ENCODE peak calls at places on chromosome 17, in seven cellular contexts. K, N, I, V, Z, O and J are unnamed samples.

GRCh38 chr17:19386276-19386863 is 620 bp downstream of the MFAP4 start:
- DNase-seq in K (peak), N (peak), I (no peak), V (no peak), Z (no peak), O (peak), J (no peak)

GRCh38 chr17:10629706-10630105 is 27.4 kb downstream of the MYH3 start:
- DNase-seq in K (no peak), N (no peak), I (no peak), V (no peak), Z (no peak), O (no peak), J (no peak)

GRCh38 chr17:45368661-45369060 is 51.8 kb upstream of the MAP3K14 start:
- DNase-seq in K (peak), N (peak), I (no peak), V (no peak), Z (no peak), O (no peak), J (no peak)

GRCh38 chr17:42493324-42493723 is 34.6 kb downstream of the ATP6V0A1 start:
- DNase-seq in K (no peak), N (no peak), I (no peak), V (no peak), Z (no peak), O (no peak), J (no peak)

GRCh38 chr17:78641243-78641642 is 64.0 kb upstream of the DNAH17 start:
- DNase-seq in K (no peak), N (no peak), I (no peak), V (no peak), Z (no peak), O (no peak), J (no peak)

GRCh38 chr17:16915752-16916556 is 56.0 kb downstream of the TNFRSF13B start:
- DNase-seq in K (no peak), N (peak), I (no peak), V (peak), Z (peak), O (peak), J (peak)

GRCh38 chr17:76998839-76999238 is 130.6 kb downstream of the MGAT5B start:
- DNase-seq in K (no peak), N (no peak), I (no peak), V (no peak), Z (no peak), O (peak), J (no peak)

GRCh38 chr17:77327181-77327565 is 186.4 kb downstream of the SEC14L1 start:
- DNase-seq in K (no peak), N (no peak), I (no peak), V (peak), Z (no peak), O (peak), J (no peak)

GRCh38 chr17:77526728-77527355 is 386.1 kb downstream of the SEC14L1 start:
- DNase-seq in K (no peak), N (no peak), I (no peak), V (no peak), Z (no peak), O (no peak), J (no peak)

GRCh38 chr17:79629548-79630049 is 18.7 kb upstream of the RBFOX3 start:
- DNase-seq in K (no peak), N (no peak), I (no peak), V (no peak), Z (no peak), O (no peak), J (no peak)

GRCh38 chr17:72315514-72315913 is 194.7 kb downstream of the SOX9 start:
- DNase-seq in K (no peak), N (no peak), I (no peak), V (no peak), Z (no peak), O (no peak), J (no peak)

GRCh38 chr17:8391711-8392110 is 5.9 kb downstream of the RNF222 start:
- DNase-seq in K (no peak), N (no peak), I (no peak), V (peak), Z (no peak), O (peak), J (no peak)

GRCh38 chr17:71482625-71483024 is 638.2 kb upstream of the SOX9 start:
- DNase-seq in K (no peak), N (no peak), I (no peak), V (no peak), Z (no peak), O (no peak), J (no peak)

GRCh38 chr17:4293572-4293971 is 29.8 kb upstream of the ANKFY1 start:
- DNase-seq in K (no peak), N (no peak), I (no peak), V (no peak), Z (no peak), O (no peak), J (no peak)

GRCh38 chr17:39097159-39097519 is 54.3 kb downstream of the PLXDC1 start:
- DNase-seq in K (no peak), N (no peak), I (no peak), V (no peak), Z (no peak), O (no peak), J (no peak)

GRCh38 chr17:2173005-2173404 is 118.1 kb downstream of the HIC1 start:
- DNase-seq in K (peak), N (no peak), I (no peak), V (no peak), Z (no peak), O (no peak), J (no peak)

GRCh38 chr17:34408439-34408838 is 45.4 kb upstream of the CCL1 start:
- DNase-seq in K (no peak), N (no peak), I (no peak), V (no peak), Z (no peak), O (no peak), J (no peak)

GRCh38 chr17:82029391-82029790 is 2.1 kb upstream of the RAC3 start:
- DNase-seq in K (no peak), N (no peak), I (no peak), V (no peak), Z (no peak), O (no peak), J (no peak)

GRCh38 chr17:46726106-46726670 is 92.3 kb downstream of the WNT3 start:
- DNase-seq in K (no peak), N (no peak), I (no peak), V (no peak), Z (no peak), O (no peak), J (no peak)

GRCh38 chr17:82416771-82417170 is 1.4 kb upstream of the HEXD start:
- DNase-seq in K (no peak), N (no peak), I (no peak), V (no peak), Z (no peak), O (no peak), J (no peak)

GRCh38 chr17:6303664-6304063 is 131.3 kb downstream of the AIPL1 start:
- DNase-seq in K (peak), N (peak), I (no peak), V (no peak), Z (peak), O (no peak), J (no peak)

GRCh38 chr17:14833201-14833773 is 431.8 kb downstream of the PMP22 start:
- DNase-seq in K (peak), N (peak), I (no peak), V (no peak), Z (no peak), O (no peak), J (no peak)

GRCh38 chr17:58822148-58823050 is 66.7 kb downstream of the PPM1E start:
- DNase-seq in K (no peak), N (no peak), I (no peak), V (no peak), Z (no peak), O (no peak), J (no peak)

GRCh38 chr17:39923836-39924690 is 3.3 kb downstream of the ORMDL3 start:
- DNase-seq in K (peak), N (peak), I (no peak), V (no peak), Z (no peak), O (no peak), J (no peak)

GRCh38 chr17:77741109-77741508 is 217.4 kb upstream of the TNRC6C start:
- DNase-seq in K (no peak), N (no peak), I (peak), V (no peak), Z (peak), O (no peak), J (no peak)

GRCh38 chr17:74786411-74787097 is 10.4 kb upstream of the NAT9 start:
- DNase-seq in K (no peak), N (no peak), I (no peak), V (no peak), Z (no peak), O (no peak), J (no peak)

GRCh38 chr17:2230877-2231276 is 72.7 kb downstream of the SMG6 start:
- DNase-seq in K (no peak), N (no peak), I (no peak), V (no peak), Z (no peak), O (no peak), J (no peak)

GRCh38 chr17:31917065-31917529 is 15.6 kb upstream of the UTP6 start:
- DNase-seq in K (no peak), N (no peak), I (no peak), V (no peak), Z (no peak), O (peak), J (no peak)